ENCODE peak calls at places on chromosomes 16 and 17, in five cellular contexts. Q is RWPE1, B is Peyer's patch, P is astrocyte of the cerebellum, S is upper lobe of right lung. C is an unnamed sample.

GRCh38 chr17:76556759-76557367 is 17.0 kb downstream of the PRCD start:
- DNase-seq in Q (no peak), B (peak), P (no peak), S (peak), C (no peak)

GRCh38 chr16:86351041-86351784 is 159.1 kb upstream of the FOXF1 start:
- DNase-seq in Q (no peak), B (no peak), P (no peak), S (no peak), C (no peak)

GRCh38 chr17:39593371-39593770 is 14.3 kb downstream of the NEUROD2 start:
- DNase-seq in Q (no peak), B (no peak), P (no peak), S (no peak), C (no peak)

GRCh38 chr17:58759522-58759921 is 3.9 kb downstream of the PPM1E start:
- DNase-seq in Q (no peak), B (no peak), P (no peak), S (no peak), C (no peak)

GRCh38 chr16:53083123-53083522 is 28.3 kb downstream of the CHD9 start:
- DNase-seq in Q (peak), B (no peak), P (no peak), S (no peak), C (no peak)

GRCh38 chr16:10921536-10922327 is 20.5 kb downstream of the DEXI start:
- DNase-seq in Q (no peak), B (no peak), P (no peak), S (no peak), C (no peak)

GRCh38 chr16:80253741-80254140 is 287.1 kb upstream of the DYNLRB2 start:
- DNase-seq in Q (no peak), B (no peak), P (no peak), S (no peak), C (no peak)

GRCh38 chr17:58089111-58089510 is 5.9 kb downstream of the DYNLL2 start:
- DNase-seq in Q (no peak), B (no peak), P (no peak), S (no peak), C (no peak)

GRCh38 chr16:73019456-73020362 is 28.2 kb downstream of the ZFHX3 start:
- DNase-seq in Q (peak), B (peak), P (peak), S (peak), C (no peak)

GRCh38 chr16:87463722-87464690 is 28.8 kb downstream of the ZCCHC14 start:
- DNase-seq in Q (no peak), B (peak), P (peak), S (no peak), C (no peak)

GRCh38 chr17:59899099-59899498 is 6.2 kb downstream of the RPS6KB1 start:
- DNase-seq in Q (peak), B (no peak), P (peak), S (no peak), C (no peak)
- TF ChIP-seq CTCF in Q (peak), B (no peak), P (peak), S (peak), C (peak)

GRCh38 chr17:78174332-78174869 is 6.0 kb downstream of the SYNGR2 start:
- DNase-seq in Q (no peak), B (peak), P (no peak), S (peak), C (no peak)
- TF ChIP-seq CTCF in Q (no peak), B (no peak), P (peak), S (peak), C (no peak)

DNA sequence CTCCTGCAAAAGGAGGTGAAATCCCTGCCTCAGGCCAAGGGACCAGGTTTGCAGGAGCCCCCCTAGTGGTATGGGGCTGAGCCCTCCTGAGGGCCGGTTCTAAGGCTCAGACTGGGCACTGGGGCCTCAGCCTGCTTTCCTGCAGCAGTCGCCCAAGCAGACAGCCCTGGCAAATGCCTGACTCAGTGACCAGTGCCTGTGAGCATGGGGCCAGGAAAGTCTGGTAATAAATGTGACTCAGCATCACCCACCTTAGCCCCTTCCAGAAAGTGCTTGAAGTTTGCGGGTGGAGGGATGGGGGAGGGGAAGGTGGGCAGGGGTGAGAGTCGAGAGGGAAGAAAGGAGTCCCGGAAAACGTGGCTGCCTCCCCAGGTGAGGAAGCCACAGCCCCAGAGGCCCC is 2.1 kb downstream of the MC1R start:
- DNase-seq in Q (no peak), B (no peak), P (no peak), S (no peak), C (no peak)
- TF ChIP-seq CTCF in Q (no peak), B (no peak), P (no peak), S (no peak), C (no peak)

GRCh38 chr17:48011405-48012150 is 26.0 kb downstream of the COPZ2 start:
- DNase-seq in Q (peak), B (peak), P (no peak), S (no peak), C (no peak)
- TF ChIP-seq CTCF in Q (peak), B (peak), P (peak), S (peak), C (peak)

GRCh38 chr16:3625911-3626732 is 14.7 kb upstream of the SLX4 start:
- DNase-seq in Q (no peak), B (peak), P (no peak), S (no peak), C (no peak)
- TF ChIP-seq CTCF in Q (no peak), B (no peak), P (no peak), S (no peak), C (no peak)